ENCODE peak calls at places on chromosomes 12 and 14, in nine cellular contexts. One of them, this sample, is unnamed.
A peak's percentile ranks its signal among the peaks of the same experiment; 100 is the strongest.

GRCh38 chr12:54958048-54958658 is 26.4 kb downstream of the TESPA1 start:
- DNase-seq in OCI-M1: peak; percentile 76
- DNase-seq in iPS-NIHi11: peak; percentile 62
- DNase-seq in NCI-H1105 treated with DMSO at 0.1 percent for 48 hours: peak; percentile 55
- DNase-seq in NCI-H2081 treated with DMSO at 0.1 percent for 48 hours: no peak
- DNase-seq in renal cortical epithelial cell: peak; percentile 70
- DNase-seq in retina: peak; percentile 58
- DNase-seq in SW480: peak; percentile 67
- DNase-seq in progenitor cell of endocrine pancreas: peak; percentile 31
- DNase-seq in this sample: peak; percentile 22

GRCh38 chr14:50371546-50371945 is 25.1 kb downstream of the CDKL1 start:
- DNase-seq in OCI-M1: no peak
- DNase-seq in iPS-NIHi11: no peak
- DNase-seq in NCI-H1105 treated with DMSO at 0.1 percent for 48 hours: no peak
- DNase-seq in NCI-H2081 treated with DMSO at 0.1 percent for 48 hours: no peak
- DNase-seq in renal cortical epithelial cell: no peak
- DNase-seq in retina: no peak
- DNase-seq in SW480: no peak
- DNase-seq in progenitor cell of endocrine pancreas: no peak
- DNase-seq in this sample: no peak

GRCh38 chr14:59055439-59056045 is 132.9 kb upstream of the DAAM1 start:
- DNase-seq in OCI-M1: peak; percentile 47
- DNase-seq in iPS-NIHi11: peak; percentile 62
- DNase-seq in NCI-H1105 treated with DMSO at 0.1 percent for 48 hours: peak; percentile 69
- DNase-seq in NCI-H2081 treated with DMSO at 0.1 percent for 48 hours: peak; percentile 20
- DNase-seq in renal cortical epithelial cell: peak; percentile 66
- DNase-seq in retina: no peak
- DNase-seq in SW480: peak; percentile 49
- DNase-seq in progenitor cell of endocrine pancreas: no peak
- DNase-seq in this sample: peak; percentile 30

GRCh38 chr14:68734231-68734732 is 58.6 kb downstream of the ZFP36L1 start:
- DNase-seq in OCI-M1: no peak
- DNase-seq in iPS-NIHi11: no peak
- DNase-seq in NCI-H1105 treated with DMSO at 0.1 percent for 48 hours: no peak
- DNase-seq in NCI-H2081 treated with DMSO at 0.1 percent for 48 hours: no peak
- DNase-seq in renal cortical epithelial cell: peak; percentile 13
- DNase-seq in retina: no peak
- DNase-seq in SW480: no peak
- DNase-seq in progenitor cell of endocrine pancreas: no peak
- DNase-seq in this sample: no peak

GRCh38 chr14:40909906-40910305 is 696.8 kb upstream of the LRFN5 start:
- DNase-seq in OCI-M1: no peak
- DNase-seq in iPS-NIHi11: peak; percentile 23
- DNase-seq in NCI-H1105 treated with DMSO at 0.1 percent for 48 hours: no peak
- DNase-seq in NCI-H2081 treated with DMSO at 0.1 percent for 48 hours: no peak
- DNase-seq in renal cortical epithelial cell: no peak
- DNase-seq in retina: peak; percentile 6
- DNase-seq in SW480: no peak
- DNase-seq in progenitor cell of endocrine pancreas: no peak
- DNase-seq in this sample: no peak

GRCh38 chr12:68462799-68463198 is 130.6 kb upstream of the MDM1 start:
- DNase-seq in OCI-M1: peak; percentile 69
- DNase-seq in iPS-NIHi11: no peak
- DNase-seq in NCI-H1105 treated with DMSO at 0.1 percent for 48 hours: no peak
- DNase-seq in NCI-H2081 treated with DMSO at 0.1 percent for 48 hours: no peak
- DNase-seq in renal cortical epithelial cell: no peak
- DNase-seq in retina: no peak
- DNase-seq in SW480: no peak
- DNase-seq in progenitor cell of endocrine pancreas: no peak
- DNase-seq in this sample: no peak

GRCh38 chr12:51546102-51546501 is 44.9 kb upstream of the SCN8A start:
- DNase-seq in OCI-M1: no peak
- DNase-seq in iPS-NIHi11: no peak
- DNase-seq in NCI-H1105 treated with DMSO at 0.1 percent for 48 hours: no peak
- DNase-seq in NCI-H2081 treated with DMSO at 0.1 percent for 48 hours: no peak
- DNase-seq in renal cortical epithelial cell: no peak
- DNase-seq in retina: no peak
- DNase-seq in SW480: no peak
- DNase-seq in progenitor cell of endocrine pancreas: no peak
- DNase-seq in this sample: no peak

GRCh38 chr14:64708148-64709004 is 4.2 kb downstream of the PLEKHG3 start:
- DNase-seq in OCI-M1: peak; percentile 75
- DNase-seq in iPS-NIHi11: peak; percentile 81
- DNase-seq in NCI-H1105 treated with DMSO at 0.1 percent for 48 hours: no peak
- DNase-seq in NCI-H2081 treated with DMSO at 0.1 percent for 48 hours: no peak
- DNase-seq in renal cortical epithelial cell: peak; percentile 89
- DNase-seq in retina: no peak
- DNase-seq in SW480: peak; percentile 83
- DNase-seq in progenitor cell of endocrine pancreas: peak; percentile 39
- DNase-seq in this sample: peak; percentile 46

GRCh38 chr12:57243521-57244305 is 7.3 kb downstream of the STAC3 start:
- DNase-seq in OCI-M1: peak; percentile 84
- DNase-seq in iPS-NIHi11: peak; percentile 88
- DNase-seq in NCI-H1105 treated with DMSO at 0.1 percent for 48 hours: peak; percentile 45
- DNase-seq in NCI-H2081 treated with DMSO at 0.1 percent for 48 hours: peak; percentile 32
- DNase-seq in renal cortical epithelial cell: peak; percentile 33
- DNase-seq in retina: peak; percentile 88
- DNase-seq in SW480: peak; percentile 72
- DNase-seq in progenitor cell of endocrine pancreas: peak; percentile 67
- DNase-seq in this sample: peak; percentile 89

GRCh38 chr12:130218682-130219081 is 56.4 kb downstream of the FZD10 start:
- DNase-seq in OCI-M1: no peak
- DNase-seq in iPS-NIHi11: no peak
- DNase-seq in NCI-H1105 treated with DMSO at 0.1 percent for 48 hours: no peak
- DNase-seq in NCI-H2081 treated with DMSO at 0.1 percent for 48 hours: no peak
- DNase-seq in renal cortical epithelial cell: no peak
- DNase-seq in retina: no peak
- DNase-seq in SW480: no peak
- DNase-seq in progenitor cell of endocrine pancreas: no peak
- DNase-seq in this sample: no peak

GRCh38 chr14:38623661-38624060 is 367.8 kb upstream of the CLEC14A start:
- DNase-seq in OCI-M1: no peak
- DNase-seq in iPS-NIHi11: no peak
- DNase-seq in NCI-H1105 treated with DMSO at 0.1 percent for 48 hours: no peak
- DNase-seq in NCI-H2081 treated with DMSO at 0.1 percent for 48 hours: no peak
- DNase-seq in renal cortical epithelial cell: no peak
- DNase-seq in retina: no peak
- DNase-seq in SW480: no peak
- DNase-seq in progenitor cell of endocrine pancreas: no peak
- DNase-seq in this sample: no peak

GRCh38 chr12:68915055-68915454 is 17.9 kb downstream of the CPM start:
- DNase-seq in OCI-M1: peak; percentile 56
- DNase-seq in iPS-NIHi11: no peak
- DNase-seq in NCI-H1105 treated with DMSO at 0.1 percent for 48 hours: no peak
- DNase-seq in NCI-H2081 treated with DMSO at 0.1 percent for 48 hours: no peak
- DNase-seq in renal cortical epithelial cell: peak; percentile 68
- DNase-seq in retina: no peak
- DNase-seq in SW480: no peak
- DNase-seq in progenitor cell of endocrine pancreas: no peak
- DNase-seq in this sample: no peak

GRCh38 chr14:54129850-54130640 is 173.4 kb upstream of the BMP4 start:
- DNase-seq in OCI-M1: no peak
- DNase-seq in iPS-NIHi11: no peak
- DNase-seq in NCI-H1105 treated with DMSO at 0.1 percent for 48 hours: no peak
- DNase-seq in NCI-H2081 treated with DMSO at 0.1 percent for 48 hours: no peak
- DNase-seq in renal cortical epithelial cell: no peak
- DNase-seq in retina: no peak
- DNase-seq in SW480: no peak
- DNase-seq in progenitor cell of endocrine pancreas: no peak
- DNase-seq in this sample: no peak

GRCh38 chr14:54676822-54677708 is 110.1 kb downstream of the SAMD4A start:
- DNase-seq in OCI-M1: no peak
- DNase-seq in iPS-NIHi11: peak; percentile 59
- DNase-seq in NCI-H1105 treated with DMSO at 0.1 percent for 48 hours: no peak
- DNase-seq in NCI-H2081 treated with DMSO at 0.1 percent for 48 hours: no peak
- DNase-seq in renal cortical epithelial cell: peak; percentile 99
- DNase-seq in retina: no peak
- DNase-seq in SW480: peak; percentile 80
- DNase-seq in progenitor cell of endocrine pancreas: no peak
- DNase-seq in this sample: no peak

GRCh38 chr12:91920276-91920675 is 225.4 kb downstream of the BTG1 start:
- DNase-seq in OCI-M1: peak; percentile 31
- DNase-seq in iPS-NIHi11: no peak
- DNase-seq in NCI-H1105 treated with DMSO at 0.1 percent for 48 hours: no peak
- DNase-seq in NCI-H2081 treated with DMSO at 0.1 percent for 48 hours: no peak
- DNase-seq in renal cortical epithelial cell: peak; percentile 33
- DNase-seq in retina: no peak
- DNase-seq in SW480: no peak
- DNase-seq in progenitor cell of endocrine pancreas: no peak
- DNase-seq in this sample: no peak

GRCh38 chr12:65184858-65185229 is 15.5 kb downstream of the LEMD3 start:
- DNase-seq in OCI-M1: no peak
- DNase-seq in iPS-NIHi11: no peak
- DNase-seq in NCI-H1105 treated with DMSO at 0.1 percent for 48 hours: no peak
- DNase-seq in NCI-H2081 treated with DMSO at 0.1 percent for 48 hours: no peak
- DNase-seq in renal cortical epithelial cell: no peak
- DNase-seq in retina: no peak
- DNase-seq in SW480: no peak
- DNase-seq in progenitor cell of endocrine pancreas: no peak
- DNase-seq in this sample: no peak

GRCh38 chr12:122204829-122205589 is 1.5 kb downstream of the B3GNT4 start:
- DNase-seq in OCI-M1: no peak
- DNase-seq in iPS-NIHi11: no peak
- DNase-seq in NCI-H1105 treated with DMSO at 0.1 percent for 48 hours: no peak
- DNase-seq in NCI-H2081 treated with DMSO at 0.1 percent for 48 hours: no peak
- DNase-seq in renal cortical epithelial cell: no peak
- DNase-seq in retina: no peak
- DNase-seq in SW480: no peak
- DNase-seq in progenitor cell of endocrine pancreas: no peak
- DNase-seq in this sample: no peak

GRCh38 chr12:49347307-49348237 is 884 bp downstream of the DNAJC22 start:
- DNase-seq in OCI-M1: peak; percentile 74
- DNase-seq in iPS-NIHi11: peak; percentile 95
- DNase-seq in NCI-H1105 treated with DMSO at 0.1 percent for 48 hours: peak; percentile 42
- DNase-seq in NCI-H2081 treated with DMSO at 0.1 percent for 48 hours: no peak
- DNase-seq in renal cortical epithelial cell: peak; percentile 83
- DNase-seq in retina: peak; percentile 88
- DNase-seq in SW480: peak; percentile 86
- DNase-seq in progenitor cell of endocrine pancreas: peak; percentile 94
- DNase-seq in this sample: peak; percentile 97

GRCh38 chr12:94795520-94795919 is 145.2 kb upstream of the TMCC3 start:
- DNase-seq in OCI-M1: no peak
- DNase-seq in iPS-NIHi11: peak; percentile 36
- DNase-seq in NCI-H1105 treated with DMSO at 0.1 percent for 48 hours: no peak
- DNase-seq in NCI-H2081 treated with DMSO at 0.1 percent for 48 hours: no peak
- DNase-seq in renal cortical epithelial cell: peak; percentile 88
- DNase-seq in retina: peak; percentile 19
- DNase-seq in SW480: peak; percentile 37
- DNase-seq in progenitor cell of endocrine pancreas: no peak
- DNase-seq in this sample: no peak

GRCh38 chr12:52691076-52691764 is 11.0 kb upstream of the KRT1 start:
- DNase-seq in OCI-M1: no peak
- DNase-seq in iPS-NIHi11: peak; percentile 78
- DNase-seq in NCI-H1105 treated with DMSO at 0.1 percent for 48 hours: peak; percentile 41
- DNase-seq in NCI-H2081 treated with DMSO at 0.1 percent for 48 hours: no peak
- DNase-seq in renal cortical epithelial cell: no peak
- DNase-seq in retina: peak; percentile 69
- DNase-seq in SW480: peak; percentile 40
- DNase-seq in progenitor cell of endocrine pancreas: no peak
- DNase-seq in this sample: peak; percentile 46

GRCh38 chr14:91987192-91987591 is 39.7 kb upstream of the FBLN5 start:
- DNase-seq in OCI-M1: no peak
- DNase-seq in iPS-NIHi11: no peak
- DNase-seq in NCI-H1105 treated with DMSO at 0.1 percent for 48 hours: no peak
- DNase-seq in NCI-H2081 treated with DMSO at 0.1 percent for 48 hours: no peak
- DNase-seq in renal cortical epithelial cell: no peak
- DNase-seq in retina: no peak
- DNase-seq in SW480: no peak
- DNase-seq in progenitor cell of endocrine pancreas: no peak
- DNase-seq in this sample: no peak

GRCh38 chr14:32345311-32345771 is 16.2 kb downstream of the AKAP6 start:
- DNase-seq in OCI-M1: no peak
- DNase-seq in iPS-NIHi11: no peak
- DNase-seq in NCI-H1105 treated with DMSO at 0.1 percent for 48 hours: no peak
- DNase-seq in NCI-H2081 treated with DMSO at 0.1 percent for 48 hours: no peak
- DNase-seq in renal cortical epithelial cell: peak; percentile 51
- DNase-seq in retina: no peak
- DNase-seq in SW480: no peak
- DNase-seq in progenitor cell of endocrine pancreas: no peak
- DNase-seq in this sample: no peak

GRCh38 chr12:121576851-121577391 is 3.9 kb downstream of the KDM2B start:
- DNase-seq in OCI-M1: peak; percentile 54
- DNase-seq in iPS-NIHi11: peak; percentile 74
- DNase-seq in NCI-H1105 treated with DMSO at 0.1 percent for 48 hours: no peak
- DNase-seq in NCI-H2081 treated with DMSO at 0.1 percent for 48 hours: no peak
- DNase-seq in renal cortical epithelial cell: peak; percentile 83
- DNase-seq in retina: peak; percentile 35
- DNase-seq in SW480: no peak
- DNase-seq in progenitor cell of endocrine pancreas: no peak
- DNase-seq in this sample: no peak

GRCh38 chr12:56361487-56362129 is 1.0 kb downstream of the APOF start:
- DNase-seq in OCI-M1: no peak
- DNase-seq in iPS-NIHi11: no peak
- DNase-seq in NCI-H1105 treated with DMSO at 0.1 percent for 48 hours: no peak
- DNase-seq in NCI-H2081 treated with DMSO at 0.1 percent for 48 hours: no peak
- DNase-seq in renal cortical epithelial cell: no peak
- DNase-seq in retina: no peak
- DNase-seq in SW480: no peak
- DNase-seq in progenitor cell of endocrine pancreas: no peak
- DNase-seq in this sample: no peak

GRCh38 chr12:64034901-64035576 is 187.1 kb downstream of the KICS2 start:
- DNase-seq in OCI-M1: no peak
- DNase-seq in iPS-NIHi11: no peak
- DNase-seq in NCI-H1105 treated with DMSO at 0.1 percent for 48 hours: no peak
- DNase-seq in NCI-H2081 treated with DMSO at 0.1 percent for 48 hours: no peak
- DNase-seq in renal cortical epithelial cell: no peak
- DNase-seq in retina: no peak
- DNase-seq in SW480: no peak
- DNase-seq in progenitor cell of endocrine pancreas: no peak
- DNase-seq in this sample: no peak

GRCh38 chr14:79483989-79484388 is 727.3 kb downstream of the DIO2 start:
- DNase-seq in OCI-M1: no peak
- DNase-seq in iPS-NIHi11: no peak
- DNase-seq in NCI-H1105 treated with DMSO at 0.1 percent for 48 hours: no peak
- DNase-seq in NCI-H2081 treated with DMSO at 0.1 percent for 48 hours: no peak
- DNase-seq in renal cortical epithelial cell: no peak
- DNase-seq in retina: no peak
- DNase-seq in SW480: no peak
- DNase-seq in progenitor cell of endocrine pancreas: no peak
- DNase-seq in this sample: no peak

GRCh38 chr12:6919588-6919987 is 5.2 kb downstream of the ENO2 start:
- DNase-seq in OCI-M1: peak; percentile 40
- DNase-seq in iPS-NIHi11: no peak
- DNase-seq in NCI-H1105 treated with DMSO at 0.1 percent for 48 hours: no peak
- DNase-seq in NCI-H2081 treated with DMSO at 0.1 percent for 48 hours: no peak
- DNase-seq in renal cortical epithelial cell: no peak
- DNase-seq in retina: no peak
- DNase-seq in SW480: no peak
- DNase-seq in progenitor cell of endocrine pancreas: no peak
- DNase-seq in this sample: no peak

GRCh38 chr12:17661250-17661649 is 428.7 kb downstream of the RERGL start:
- DNase-seq in OCI-M1: peak; percentile 20
- DNase-seq in iPS-NIHi11: peak; percentile 15
- DNase-seq in NCI-H1105 treated with DMSO at 0.1 percent for 48 hours: no peak
- DNase-seq in NCI-H2081 treated with DMSO at 0.1 percent for 48 hours: no peak
- DNase-seq in renal cortical epithelial cell: peak; percentile 9
- DNase-seq in retina: no peak
- DNase-seq in SW480: no peak
- DNase-seq in progenitor cell of endocrine pancreas: no peak
- DNase-seq in this sample: no peak

GRCh38 chr14:68412505-68413496 is 380.1 kb downstream of the ZFP36L1 start:
- DNase-seq in OCI-M1: peak; percentile 26
- DNase-seq in iPS-NIHi11: no peak
- DNase-seq in NCI-H1105 treated with DMSO at 0.1 percent for 48 hours: no peak
- DNase-seq in NCI-H2081 treated with DMSO at 0.1 percent for 48 hours: no peak
- DNase-seq in renal cortical epithelial cell: peak; percentile 64
- DNase-seq in retina: no peak
- DNase-seq in SW480: no peak
- DNase-seq in progenitor cell of endocrine pancreas: no peak
- DNase-seq in this sample: no peak

GRCh38 chr12:41122894-41123293 is 65.2 kb upstream of the PDZRN4 start:
- DNase-seq in OCI-M1: no peak
- DNase-seq in iPS-NIHi11: no peak
- DNase-seq in NCI-H1105 treated with DMSO at 0.1 percent for 48 hours: no peak
- DNase-seq in NCI-H2081 treated with DMSO at 0.1 percent for 48 hours: no peak
- DNase-seq in renal cortical epithelial cell: no peak
- DNase-seq in retina: no peak
- DNase-seq in SW480: no peak
- DNase-seq in progenitor cell of endocrine pancreas: no peak
- DNase-seq in this sample: no peak

GRCh38 chr14:65938738-65939137 is 526.2 kb downstream of the FUT8 start:
- DNase-seq in OCI-M1: no peak
- DNase-seq in iPS-NIHi11: no peak
- DNase-seq in NCI-H1105 treated with DMSO at 0.1 percent for 48 hours: no peak
- DNase-seq in NCI-H2081 treated with DMSO at 0.1 percent for 48 hours: no peak
- DNase-seq in renal cortical epithelial cell: no peak
- DNase-seq in retina: no peak
- DNase-seq in SW480: no peak
- DNase-seq in progenitor cell of endocrine pancreas: no peak
- DNase-seq in this sample: no peak

This sample was measured in B cell.